ENCODE peak calls at places on chromosomes 13 and 19, in seven cellular contexts. G is A549, Z is fibroblast of mammary gland, L is H9, R is lung, S is neural crest cell, A is testis. N is an unnamed sample.

GRCh38 chr13:23643828-23644419 is 73.7 kb downstream of the TNFRSF19 start:
- DNase-seq in L (no peak), R (no peak), A (no peak), Z (no peak), G (no peak), S (no peak), N (no peak)

GRCh38 chr19:33396701-33397535 is 23.4 kb downstream of the CEBPG start:
- DNase-seq in G (no peak), Z (no peak), A (no peak), S (no peak), R (no peak), L (no peak), N (no peak)

GRCh38 chr13:42990147-42990990 is 1.7 kb downstream of the EPSTI1 start:
- DNase-seq in R (no peak), A (no peak), Z (peak), S (no peak), G (no peak), L (no peak), N (no peak)

GRCh38 chr19:44430956-44431355 is 17.3 kb downstream of the ZNF229 start:
- DNase-seq in A (no peak), R (no peak), G (no peak), S (no peak), Z (no peak), L (no peak), N (no peak)

GRCh38 chr13:112182831-112183543 is 116.0 kb downstream of the SOX1 start:
- DNase-seq in L (no peak), G (no peak), R (peak), Z (no peak), S (no peak), A (no peak), N (no peak)

GRCh38 chr19:21166436-21166835 is 24.6 kb downstream of the ZNF431 start:
- DNase-seq in R (no peak), S (no peak), G (no peak), Z (no peak), L (no peak), A (no peak), N (no peak)

GRCh38 chr13:87821512-87821911 is 150.3 kb downstream of the SLITRK5 start:
- DNase-seq in S (no peak), G (no peak), L (no peak), Z (no peak), A (no peak), R (no peak), N (no peak)

GRCh38 chr19:41219924-41220567 is 1.0 kb downstream of the AXL start:
- DNase-seq in S (no peak), G (peak), L (no peak), A (peak), Z (peak), R (no peak), N (no peak)

GRCh38 chr19:35120492-35120891 is 4.9 kb downstream of the FXYD3 start:
- DNase-seq in S (no peak), R (no peak), L (no peak), Z (peak), A (no peak), G (peak), N (no peak)

GRCh38 chr13:75217949-75218348 is 264.0 kb downstream of the TBC1D4 start:
- DNase-seq in L (no peak), G (no peak), Z (peak), S (no peak), A (peak), R (no peak), N (no peak)
- TF ChIP-seq CTCF in L (no peak), G (no peak), Z (no peak), S (no peak), A (no peak), R (no peak), N (no peak)

DNA sequence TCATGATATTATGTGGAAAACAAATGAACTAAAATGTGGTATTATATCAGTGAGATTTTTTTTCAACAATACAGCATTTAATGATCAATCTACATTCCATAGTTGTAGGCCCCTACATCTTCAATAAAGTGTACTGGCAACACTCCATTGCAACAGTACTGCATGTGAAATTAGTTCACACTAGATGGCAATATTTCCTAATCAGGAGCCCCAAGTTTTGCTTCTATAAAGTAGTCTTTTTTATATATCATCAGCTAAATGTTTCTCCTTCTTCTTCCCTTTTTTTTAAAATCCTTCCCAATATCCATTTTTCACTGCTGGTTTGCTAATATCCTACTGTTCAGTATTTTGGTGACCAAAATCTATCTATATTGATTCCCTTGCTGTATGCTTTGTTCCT is 528.3 kb upstream of the ATXN8OS start:
- DNase-seq in S (no peak), G (no peak), Z (no peak), A (no peak), L (no peak), R (no peak), N (no peak)
- TF ChIP-seq CTCF in S (peak), G (no peak), Z (no peak), A (no peak), L (peak), R (no peak), N (peak)

GRCh38 chr13:64997438-64997837 is 2232.7 kb downstream of the PCDH9 start:
- DNase-seq in G (no peak), R (no peak), L (no peak), Z (no peak), A (no peak), S (no peak), N (no peak)
- TF ChIP-seq CTCF in G (no peak), R (no peak), L (peak), Z (no peak), A (no peak), S (peak), N (no peak)

GRCh38 chr19:3061214-3062161 is 807 bp downstream of the TLE5 start:
- DNase-seq in G (no peak), S (no peak), L (no peak), R (no peak), A (peak), Z (no peak), N (peak)
- TF ChIP-seq CTCF in G (peak), S (peak), L (peak), R (no peak), A (no peak), Z (peak), N (no peak)

GRCh38 chr13:97659602-97660001 is 225.6 kb downstream of the RAP2A start:
- DNase-seq in L (no peak), G (peak), R (no peak), Z (peak), A (peak), S (no peak), N (peak)
- TF ChIP-seq CTCF in L (peak), G (no peak), R (no peak), Z (peak), A (no peak), S (peak), N (peak)

GRCh38 chr13:113586661-113587479 is 2.3 kb downstream of the TFDP1 start:
- DNase-seq in Z (no peak), A (peak), R (no peak), G (no peak), L (no peak), S (no peak), N (no peak)
- TF ChIP-seq CTCF in Z (no peak), A (no peak), R (no peak), G (no peak), L (no peak), S (no peak), N (no peak)

GRCh38 chr13:66896933-66897332 is 333.2 kb downstream of the PCDH9 start:
- DNase-seq in R (no peak), S (no peak), Z (no peak), L (no peak), A (no peak), G (no peak), N (no peak)
- TF ChIP-seq CTCF in R (no peak), S (no peak), Z (no peak), L (no peak), A (no peak), G (no peak), N (no peak)

GRCh38 chr13:99601535-99601934 is 100.3 kb downstream of the TM9SF2 start:
- DNase-seq in R (no peak), S (no peak), L (no peak), A (no peak), Z (no peak), G (no peak), N (no peak)

GRCh38 chr13:99605417-99606321 is 104.4 kb downstream of the TM9SF2 start:
- DNase-seq in L (peak), A (peak), R (peak), G (peak), S (peak), Z (peak), N (peak)

GRCh38 chr13:99596180-99596579 is 94.9 kb downstream of the TM9SF2 start:
- DNase-seq in L (no peak), S (no peak), Z (no peak), R (no peak), G (no peak), A (no peak), N (no peak)

GRCh38 chr13:99604636-99605035 is 103.4 kb downstream of the TM9SF2 start:
- DNase-seq in G (no peak), L (no peak), A (no peak), R (no peak), Z (no peak), S (no peak), N (no peak)

GRCh38 chr13:99600318-99600717 is 99.0 kb downstream of the TM9SF2 start:
- DNase-seq in Z (no peak), G (no peak), R (no peak), S (no peak), A (no peak), L (peak), N (no peak)
- TF ChIP-seq CTCF in Z (peak), G (peak), R (no peak), S (no peak), A (no peak), L (peak), N (no peak)

DNA sequence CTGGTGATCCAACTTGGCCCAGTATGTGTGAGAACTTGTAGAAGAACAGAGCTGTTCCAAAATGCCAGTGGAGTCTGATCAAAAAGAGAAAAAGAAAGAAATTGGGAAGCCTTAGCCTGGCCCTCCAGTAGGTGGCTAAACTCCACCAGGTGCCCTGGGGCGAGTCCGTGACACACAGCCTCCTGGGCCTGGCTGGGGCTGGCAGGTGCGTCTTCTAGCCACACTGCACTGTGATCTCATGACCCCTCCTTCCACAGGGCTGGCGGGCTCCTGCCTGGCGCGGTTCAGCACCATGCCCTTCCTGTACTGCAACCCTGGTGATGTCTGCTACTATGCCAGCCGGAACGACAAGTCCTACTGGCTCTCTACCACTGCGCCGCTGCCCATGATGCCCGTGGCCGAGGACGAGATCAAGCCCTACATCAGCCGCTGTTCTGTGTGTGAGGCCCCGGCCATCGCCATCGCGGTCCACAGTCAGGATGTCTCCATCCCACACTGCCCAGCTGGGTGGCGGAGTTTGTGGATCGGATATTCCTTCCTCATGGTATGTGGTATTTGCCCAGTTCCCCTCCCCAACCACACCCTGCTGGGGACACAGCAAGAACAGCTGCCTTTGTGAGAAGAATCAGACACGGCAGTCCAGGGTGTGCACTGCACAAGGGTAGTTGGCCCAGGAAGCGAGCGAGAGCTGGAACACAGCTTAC is 53.7 kb downstream of the RAB20 start:
- DNase-seq in G (no peak), R (peak), S (no peak), Z (no peak), A (no peak), L (no peak), N (peak)
- TF ChIP-seq CTCF in G (no peak), R (no peak), S (no peak), Z (no peak), A (no peak), L (peak), N (no peak)